ENCODE peak calls at places on chromosomes 12 and 14, in eight cellular contexts. One of them, this sample, is unnamed.

GRCh38 chr14:96914729-96915128 is 117.5 kb downstream of the VRK1 start:
- DNase-seq in GM12878: no peak
- DNase-seq in cardiac fibroblast: no peak
- DNase-seq in mucosa of descending colon: no peak
- DNase-seq in A549: no peak
- DNase-seq in PC-3: no peak
- DNase-seq in body of pancreas: no peak
- DNase-seq in epithelial cell of proximal tubule: no peak
- DNase-seq in this sample: no peak

GRCh38 chr12:82682326-82682725 is 4.4 kb upstream of the TMTC2 start:
- DNase-seq in GM12878: no peak
- DNase-seq in cardiac fibroblast: no peak
- DNase-seq in mucosa of descending colon: no peak
- DNase-seq in A549: peak; percentile 19
- DNase-seq in PC-3: peak; percentile 30
- DNase-seq in body of pancreas: no peak
- DNase-seq in epithelial cell of proximal tubule: no peak
- DNase-seq in this sample: peak; percentile 13

GRCh38 chr14:76326918-76327689 is 48.8 kb upstream of the ESRRB start:
- DNase-seq in GM12878: no peak
- DNase-seq in cardiac fibroblast: no peak
- DNase-seq in mucosa of descending colon: no peak
- DNase-seq in A549: no peak
- DNase-seq in PC-3: no peak
- DNase-seq in body of pancreas: no peak
- DNase-seq in epithelial cell of proximal tubule: no peak
- DNase-seq in this sample: no peak

GRCh38 chr12:12333407-12333831 is 16.6 kb downstream of the MANSC1 start:
- DNase-seq in GM12878: no peak
- DNase-seq in cardiac fibroblast: peak; percentile 70
- DNase-seq in mucosa of descending colon: peak; percentile 60
- DNase-seq in A549: no peak
- DNase-seq in PC-3: peak; percentile 85
- DNase-seq in body of pancreas: peak; percentile 74
- DNase-seq in epithelial cell of proximal tubule: no peak
- DNase-seq in this sample: peak; percentile 52

GRCh38 chr12:32270818-32271710 is 128.3 kb upstream of the FGD4 start:
- DNase-seq in GM12878: no peak
- DNase-seq in cardiac fibroblast: peak; percentile 31
- DNase-seq in mucosa of descending colon: no peak
- DNase-seq in A549: peak; percentile 78
- DNase-seq in PC-3: peak; percentile 27
- DNase-seq in body of pancreas: no peak
- DNase-seq in epithelial cell of proximal tubule: peak; percentile 70
- DNase-seq in this sample: peak; percentile 70

GRCh38 chr14:25537846-25538455 is 488.0 kb upstream of the STXBP6 start:
- DNase-seq in GM12878: no peak
- DNase-seq in cardiac fibroblast: no peak
- DNase-seq in mucosa of descending colon: no peak
- DNase-seq in A549: peak; percentile 38
- DNase-seq in PC-3: peak; percentile 29
- DNase-seq in body of pancreas: peak; percentile 49
- DNase-seq in epithelial cell of proximal tubule: no peak
- DNase-seq in this sample: peak; percentile 2

GRCh38 chr14:59342516-59343484 is 122.4 kb downstream of the GPR135 start:
- DNase-seq in GM12878: no peak
- DNase-seq in cardiac fibroblast: peak; percentile 60
- DNase-seq in mucosa of descending colon: no peak
- DNase-seq in A549: no peak
- DNase-seq in PC-3: peak; percentile 95
- DNase-seq in body of pancreas: peak; percentile 59
- DNase-seq in epithelial cell of proximal tubule: no peak
- DNase-seq in this sample: peak; percentile 70

GRCh38 chr14:28652782-28653181 is 113.8 kb upstream of the FOXG1 start:
- DNase-seq in GM12878: no peak
- DNase-seq in cardiac fibroblast: peak; percentile 34
- DNase-seq in mucosa of descending colon: no peak
- DNase-seq in A549: peak; percentile 80
- DNase-seq in PC-3: peak; percentile 96
- DNase-seq in body of pancreas: no peak
- DNase-seq in epithelial cell of proximal tubule: no peak
- DNase-seq in this sample: peak; percentile 61

GRCh38 chr12:120373683-120374082 is 4.7 kb upstream of the MSI1 start:
- DNase-seq in GM12878: no peak
- DNase-seq in cardiac fibroblast: no peak
- DNase-seq in mucosa of descending colon: no peak
- DNase-seq in A549: no peak
- DNase-seq in PC-3: no peak
- DNase-seq in body of pancreas: no peak
- DNase-seq in epithelial cell of proximal tubule: no peak
- DNase-seq in this sample: no peak

GRCh38 chr12:95571369-95571768 is 20.1 kb upstream of the USP44 start:
- DNase-seq in GM12878: no peak
- DNase-seq in cardiac fibroblast: no peak
- DNase-seq in mucosa of descending colon: no peak
- DNase-seq in A549: no peak
- DNase-seq in PC-3: no peak
- DNase-seq in body of pancreas: no peak
- DNase-seq in epithelial cell of proximal tubule: no peak
- DNase-seq in this sample: no peak

GRCh38 chr12:7439579-7440505 is 4.1 kb downstream of the CD163L1 start:
- DNase-seq in GM12878: no peak
- DNase-seq in cardiac fibroblast: peak; percentile 37
- DNase-seq in mucosa of descending colon: peak; percentile 77
- DNase-seq in A549: peak; percentile 93
- DNase-seq in PC-3: no peak
- DNase-seq in body of pancreas: peak; percentile 38
- DNase-seq in epithelial cell of proximal tubule: no peak
- DNase-seq in this sample: peak; percentile 69

GRCh38 chr14:77041837-77042557 is 13.5 kb upstream of the IRF2BPL start:
- DNase-seq in GM12878: no peak
- DNase-seq in cardiac fibroblast: peak; percentile 96
- DNase-seq in mucosa of descending colon: no peak
- DNase-seq in A549: no peak
- DNase-seq in PC-3: peak; percentile 94
- DNase-seq in body of pancreas: peak; percentile 69
- DNase-seq in epithelial cell of proximal tubule: no peak
- DNase-seq in this sample: peak; percentile 98

GRCh38 chr14:26917086-26917485 is 319.3 kb upstream of the NOVA1 start:
- DNase-seq in GM12878: no peak
- DNase-seq in cardiac fibroblast: peak; percentile 89
- DNase-seq in mucosa of descending colon: no peak
- DNase-seq in A549: peak; percentile 6
- DNase-seq in PC-3: peak; percentile 45
- DNase-seq in body of pancreas: no peak
- DNase-seq in epithelial cell of proximal tubule: no peak
- DNase-seq in this sample: peak; percentile 71

GRCh38 chr14:96156804-96157760 is 47.6 kb upstream of the BDKRB2 start:
- DNase-seq in GM12878: no peak
- DNase-seq in cardiac fibroblast: no peak
- DNase-seq in mucosa of descending colon: no peak
- DNase-seq in A549: no peak
- DNase-seq in PC-3: no peak
- DNase-seq in body of pancreas: no peak
- DNase-seq in epithelial cell of proximal tubule: no peak
- DNase-seq in this sample: no peak

GRCh38 chr14:33776871-33777270 is 174.0 kb downstream of the EGLN3 start:
- DNase-seq in GM12878: no peak
- DNase-seq in cardiac fibroblast: no peak
- DNase-seq in mucosa of descending colon: no peak
- DNase-seq in A549: no peak
- DNase-seq in PC-3: no peak
- DNase-seq in body of pancreas: no peak
- DNase-seq in epithelial cell of proximal tubule: no peak
- DNase-seq in this sample: no peak

GRCh38 chr12:3117628-3118027 is 40.4 kb downstream of the TSPAN9 start:
- DNase-seq in GM12878: no peak
- DNase-seq in cardiac fibroblast: peak; percentile 71
- DNase-seq in mucosa of descending colon: no peak
- DNase-seq in A549: no peak
- DNase-seq in PC-3: peak; percentile 70
- DNase-seq in body of pancreas: no peak
- DNase-seq in epithelial cell of proximal tubule: no peak
- DNase-seq in this sample: peak; percentile 87

GRCh38 chr12:45611061-45611460 is 118.4 kb upstream of the ARID2 start:
- DNase-seq in GM12878: no peak
- DNase-seq in cardiac fibroblast: no peak
- DNase-seq in mucosa of descending colon: no peak
- DNase-seq in A549: no peak
- DNase-seq in PC-3: no peak
- DNase-seq in body of pancreas: no peak
- DNase-seq in epithelial cell of proximal tubule: no peak
- DNase-seq in this sample: no peak

GRCh38 chr12:131735863-131736806 is 25.2 kb downstream of the SFSWAP start:
- DNase-seq in GM12878: no peak
- DNase-seq in cardiac fibroblast: no peak
- DNase-seq in mucosa of descending colon: no peak
- DNase-seq in A549: no peak
- DNase-seq in PC-3: no peak
- DNase-seq in body of pancreas: no peak
- DNase-seq in epithelial cell of proximal tubule: no peak
- DNase-seq in this sample: no peak

GRCh38 chr12:77685906-77686305 is 144.8 kb upstream of the NAV3 start:
- DNase-seq in GM12878: no peak
- DNase-seq in cardiac fibroblast: no peak
- DNase-seq in mucosa of descending colon: no peak
- DNase-seq in A549: no peak
- DNase-seq in PC-3: no peak
- DNase-seq in body of pancreas: no peak
- DNase-seq in epithelial cell of proximal tubule: no peak
- DNase-seq in this sample: no peak

GRCh38 chr12:77689510-77690086 is 141.1 kb upstream of the NAV3 start:
- DNase-seq in GM12878: no peak
- DNase-seq in cardiac fibroblast: no peak
- DNase-seq in mucosa of descending colon: no peak
- DNase-seq in A549: no peak
- DNase-seq in PC-3: no peak
- DNase-seq in body of pancreas: no peak
- DNase-seq in epithelial cell of proximal tubule: no peak
- DNase-seq in this sample: no peak

GRCh38 chr12:77685112-77685511 is 145.6 kb upstream of the NAV3 start:
- DNase-seq in GM12878: peak; percentile 7
- DNase-seq in cardiac fibroblast: peak; percentile 85
- DNase-seq in mucosa of descending colon: no peak
- DNase-seq in A549: peak; percentile 76
- DNase-seq in PC-3: peak; percentile 80
- DNase-seq in body of pancreas: peak; percentile 56
- DNase-seq in epithelial cell of proximal tubule: peak; percentile 20
- DNase-seq in this sample: peak; percentile 92

GRCh38 chr12:77687346-77687745 is 143.3 kb upstream of the NAV3 start:
- DNase-seq in GM12878: no peak
- DNase-seq in cardiac fibroblast: peak; percentile 6
- DNase-seq in mucosa of descending colon: no peak
- DNase-seq in A549: no peak
- DNase-seq in PC-3: no peak
- DNase-seq in body of pancreas: no peak
- DNase-seq in epithelial cell of proximal tubule: no peak
- DNase-seq in this sample: no peak

DNA sequence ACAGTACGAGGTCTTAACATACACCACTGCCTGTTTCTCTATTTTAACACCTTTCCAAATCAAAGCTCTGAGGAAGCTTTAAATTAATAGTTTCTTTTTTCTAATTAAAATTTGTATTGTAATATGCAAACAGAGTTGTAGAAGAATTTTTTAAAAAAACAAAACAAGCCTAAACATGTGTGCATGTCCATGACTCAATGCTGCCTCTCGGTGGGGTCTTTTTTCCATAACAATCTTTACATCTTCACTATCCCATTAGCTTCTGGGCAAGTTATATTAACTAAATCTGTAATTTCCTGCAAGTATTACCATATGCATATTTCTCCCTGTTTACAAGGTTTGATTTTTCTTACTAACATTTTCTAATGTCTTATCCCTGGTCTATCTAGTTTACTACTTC is 143.9 kb upstream of the NAV3 start:
- DNase-seq in GM12878: no peak
- DNase-seq in cardiac fibroblast: peak; percentile 22
- DNase-seq in mucosa of descending colon: no peak
- DNase-seq in A549: no peak
- DNase-seq in PC-3: no peak
- DNase-seq in body of pancreas: no peak
- DNase-seq in epithelial cell of proximal tubule: no peak
- DNase-seq in this sample: peak; percentile 56
- TF ChIP-seq CTCF in GM12878: no peak
- TF ChIP-seq CTCF in cardiac fibroblast: no peak
- TF ChIP-seq CTCF in mucosa of descending colon: no peak
- TF ChIP-seq CTCF in A549: no peak
- TF ChIP-seq CTCF in PC-3: no peak
- TF ChIP-seq CTCF in body of pancreas: no peak
- TF ChIP-seq CTCF in epithelial cell of proximal tubule: peak; percentile 25
- TF ChIP-seq CTCF in this sample: peak; percentile 47

DNA sequence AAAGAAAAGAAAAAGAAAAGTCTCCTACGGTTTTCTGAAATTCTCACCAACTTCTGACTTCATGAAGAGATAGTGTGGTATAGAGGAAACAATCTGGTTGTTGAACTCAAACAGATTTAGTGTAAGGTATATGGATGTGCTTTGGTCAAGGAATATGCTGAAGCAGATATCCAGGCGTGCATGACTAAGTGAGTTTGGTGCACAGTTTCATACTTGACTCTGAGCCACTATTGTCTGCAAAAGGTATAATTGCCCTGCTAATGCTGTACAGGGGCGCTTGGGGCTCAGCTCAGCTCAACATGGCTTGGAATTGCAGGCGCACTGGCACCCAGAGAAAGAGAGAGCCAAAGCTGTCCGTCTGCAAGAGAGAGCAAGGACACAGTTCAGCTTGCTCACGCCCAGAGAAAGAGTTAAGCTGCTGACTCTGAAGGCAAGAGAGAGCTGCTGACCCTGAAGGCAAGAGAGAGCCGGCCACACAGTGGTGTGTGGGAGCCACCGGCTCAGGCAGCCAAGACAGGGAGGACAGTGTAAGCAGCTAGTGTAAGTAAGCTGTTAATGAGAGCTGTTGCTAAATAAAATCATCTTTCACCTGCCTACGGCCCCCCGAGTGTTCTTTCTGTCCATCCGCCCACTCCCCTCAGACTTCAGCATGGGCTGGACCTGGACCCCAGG is 66.4 kb upstream of the SLC38A4 start:
- DNase-seq in GM12878: no peak
- DNase-seq in cardiac fibroblast: no peak
- DNase-seq in mucosa of descending colon: no peak
- DNase-seq in A549: no peak
- DNase-seq in PC-3: no peak
- DNase-seq in body of pancreas: no peak
- DNase-seq in epithelial cell of proximal tubule: no peak
- DNase-seq in this sample: no peak
- H3K4me3 ChIP-seq in GM12878: no peak overlapping the region
- H3K4me3 ChIP-seq in cardiac fibroblast: no peak overlapping the region
- H3K4me3 ChIP-seq in mucosa of descending colon: no peak overlapping the region
- H3K4me3 ChIP-seq in A549: no peak overlapping the region
- H3K4me3 ChIP-seq in PC-3: no peak overlapping the region
- H3K4me3 ChIP-seq in body of pancreas: no peak overlapping the region
- H3K4me3 ChIP-seq in epithelial cell of proximal tubule: no peak overlapping the region
- H3K4me3 ChIP-seq in this sample: no peak overlapping the region

GRCh38 chr14:37720131-37720530 is 124.7 kb downstream of the TTC6 start:
- DNase-seq in GM12878: no peak
- DNase-seq in cardiac fibroblast: no peak
- DNase-seq in mucosa of descending colon: no peak
- DNase-seq in A549: no peak
- DNase-seq in PC-3: no peak
- DNase-seq in body of pancreas: no peak
- DNase-seq in epithelial cell of proximal tubule: no peak
- DNase-seq in this sample: no peak
- TF ChIP-seq CTCF in GM12878: no peak
- TF ChIP-seq CTCF in cardiac fibroblast: no peak
- TF ChIP-seq CTCF in mucosa of descending colon: no peak
- TF ChIP-seq CTCF in A549: no peak
- TF ChIP-seq CTCF in PC-3: no peak
- TF ChIP-seq CTCF in body of pancreas: no peak
- TF ChIP-seq CTCF in epithelial cell of proximal tubule: no peak
- TF ChIP-seq CTCF in this sample: no peak

GRCh38 chr14:94907626-94908261 is 137.8 kb upstream of the GSC start:
- DNase-seq in GM12878: no peak
- DNase-seq in cardiac fibroblast: peak; percentile 0
- DNase-seq in mucosa of descending colon: no peak
- DNase-seq in A549: no peak
- DNase-seq in PC-3: no peak
- DNase-seq in body of pancreas: no peak
- DNase-seq in epithelial cell of proximal tubule: no peak
- DNase-seq in this sample: peak; percentile 21
- H3K4me3 ChIP-seq in GM12878: no peak overlapping the region
- H3K4me3 ChIP-seq in cardiac fibroblast: no peak overlapping the region
- H3K4me3 ChIP-seq in mucosa of descending colon: no peak overlapping the region
- H3K4me3 ChIP-seq in A549: no peak overlapping the region
- H3K4me3 ChIP-seq in PC-3: peak overlapping the region; percentile 24
- H3K4me3 ChIP-seq in body of pancreas: no peak overlapping the region
- H3K4me3 ChIP-seq in epithelial cell of proximal tubule: no peak overlapping the region
- H3K4me3 ChIP-seq in this sample: peak overlapping the region; percentile 37